ENCODE peak calls at places on chromosomes 4 and X, in ten cellular contexts. Y is WERI-Rb-1; A is tibial nerve; Q is psoas muscle; D is NCI-H345; G is neural progenitor cell; S is uterus; E is activated naive CD8-positive, alpha-beta T cell treated with anti-CD3 and anti-CD28 coated beads, Interleukin-2, amount 50 U/mL, for 24 hours; H is GM13976; J is AG09319. R is an unnamed sample.

GRCh38 chrX:30504309-30504708 is 73.3 kb downstream of the TASL start:
- DNase-seq in G (peak), Y (no peak), S (no peak), Q (no peak), J (peak), E (no peak), D (peak), H (peak), A (no peak), R (peak)

GRCh38 chr4:153418114-153418513 is 48.0 kb upstream of the TMEM131L start:
- DNase-seq in E (no peak), S (no peak), Q (no peak), A (no peak), J (no peak), G (no peak), Y (no peak), D (no peak), H (no peak), R (no peak)

GRCh38 chr4:16029886-16030285 is 53.9 kb downstream of the PROM1 start:
- DNase-seq in G (no peak), J (no peak), Q (no peak), Y (no peak), S (no peak), D (no peak), H (no peak), E (no peak), A (no peak), R (no peak)

GRCh38 chr4:73988096-73988495 is at the start of gene PPBP:
- DNase-seq in D (no peak), E (no peak), Q (no peak), S (no peak), G (no peak), A (no peak), H (no peak), J (no peak), Y (no peak), R (no peak)

GRCh38 chr4:2087170-2087569 is 28.0 kb downstream of the NAT8L start:
- DNase-seq in S (no peak), Y (no peak), D (no peak), Q (no peak), G (no peak), E (no peak), A (no peak), J (no peak), H (no peak), R (no peak)

GRCh38 chr4:137610960-137611359 is 78.7 kb upstream of the PCDH18 start:
- DNase-seq in J (no peak), G (peak), E (no peak), Q (no peak), D (no peak), Y (peak), S (no peak), H (no peak), A (no peak), R (peak)

GRCh38 chrX:21374163-21374993 is at the start of gene CNKSR2:
- DNase-seq in Y (peak), S (peak), Q (peak), G (peak), H (peak), A (peak), D (peak), J (no peak), E (peak), R (peak)

GRCh38 chrX:148049441-148049840 is 68.3 kb downstream of the FMR1NB start:
- DNase-seq in A (no peak), Y (no peak), Q (no peak), J (no peak), D (peak), H (peak), E (no peak), S (no peak), G (peak), R (peak)

GRCh38 chr4:183249854-183250253 is 70.2 kb downstream of the CLDN22 start:
- DNase-seq in E (no peak), D (peak), J (no peak), Q (no peak), H (peak), A (no peak), Y (peak), S (no peak), G (peak), R (peak)

GRCh38 chr4:176139518-176139917 is 55.9 kb downstream of the SPATA4 start:
- DNase-seq in Q (no peak), E (no peak), S (no peak), G (no peak), Y (no peak), J (no peak), D (no peak), H (no peak), A (no peak), R (no peak)

GRCh38 chrX:2395261-2395850 is 105.4 kb downstream of the DHRSX start:
- DNase-seq in H (no peak), Y (no peak), D (no peak), S (no peak), A (no peak), G (no peak), E (no peak), J (no peak), Q (no peak), R (no peak)

GRCh38 chr4:76028242-76028859 is 5.1 kb upstream of the CXCL10 start:
- DNase-seq in J (no peak), S (no peak), E (no peak), G (no peak), H (no peak), Q (no peak), A (no peak), D (peak), Y (no peak), R (peak)

GRCh38 chrX:98405376-98405775 is 1521.7 kb downstream of the RPA4 start:
- DNase-seq in J (no peak), E (no peak), H (no peak), A (no peak), Q (no peak), Y (no peak), S (no peak), G (no peak), D (no peak), R (no peak)

R was measured in NCI-H82.